ENCODE peak calls at places on chromosomes 12 and 14, in five cellular contexts. F, B, O, S and Q are unnamed samples.

GRCh38 chr14:50059773-50060629 is 56.4 kb downstream of the VCPKMT start:
- DNase-seq in F (no peak), B (no peak), O (no peak), S (no peak), Q (no peak)

GRCh38 chr14:36941783-36942521 is 230.5 kb downstream of the SLC25A21 start:
- DNase-seq in F (peak), B (peak), O (peak), S (peak), Q (no peak)

GRCh38 chr14:36344211-36344610 is 23.8 kb upstream of the MBIP start:
- DNase-seq in F (no peak), B (no peak), O (no peak), S (no peak), Q (no peak)

GRCh38 chr12:124764451-124764850 is 99.2 kb downstream of the SCARB1 start:
- DNase-seq in F (no peak), B (peak), O (no peak), S (peak), Q (no peak)

GRCh38 chr12:124898200-124898950 is 16.1 kb downstream of the UBC start:
- DNase-seq in F (no peak), B (no peak), O (peak), S (no peak), Q (no peak)

GRCh38 chr14:76086636-76087035 is 65.1 kb upstream of the GPATCH2L start:
- DNase-seq in F (no peak), B (no peak), O (no peak), S (no peak), Q (no peak)

GRCh38 chr12:50057000-50057841 is at the start of gene ASIC1:
- DNase-seq in F (peak), B (peak), O (peak), S (peak), Q (no peak)

GRCh38 chr14:79274641-79275366 is 936.5 kb downstream of the DIO2 start:
- DNase-seq in F (no peak), B (no peak), O (no peak), S (no peak), Q (no peak)

GRCh38 chr12:89373772-89374572 is 21.7 kb upstream of the DUSP6 start:
- DNase-seq in F (no peak), B (peak), O (no peak), S (no peak), Q (no peak)

GRCh38 chr12:11508699-11509098 is 113.3 kb upstream of the PRB2 start:
- DNase-seq in F (no peak), B (peak), O (no peak), S (no peak), Q (no peak)

GRCh38 chr12:128817115-128818015 is 6.4 kb downstream of the SLC15A4 start:
- DNase-seq in F (peak), B (peak), O (no peak), S (no peak), Q (peak)

GRCh38 chr12:81759215-81759991 is at the start of gene PPFIA2:
- DNase-seq in F (peak), B (peak), O (no peak), S (peak), Q (no peak)

GRCh38 chr12:58491296-58491695 is 429.0 kb downstream of the LRIG3 start:
- DNase-seq in F (no peak), B (no peak), O (no peak), S (no peak), Q (no peak)

GRCh38 chr12:93889516-93890202 is 212.5 kb downstream of the CRADD start:
- DNase-seq in F (no peak), B (no peak), O (no peak), S (no peak), Q (no peak)

GRCh38 chr14:99684356-99684952 is 356 bp downstream of the CYP46A1 start:
- DNase-seq in F (no peak), B (no peak), O (no peak), S (no peak), Q (no peak)

GRCh38 chr12:122022393-122023338 is 982 bp downstream of the BCL7A start:
- DNase-seq in F (no peak), B (no peak), O (peak), S (peak), Q (no peak)

GRCh38 chr12:46556105-46556559 is 183.6 kb upstream of the SLC38A2 start:
- DNase-seq in F (no peak), B (peak), O (no peak), S (no peak), Q (no peak)

GRCh38 chr12:18296909-18297280 is 35.6 kb downstream of the PIK3C2G start:
- DNase-seq in F (no peak), B (no peak), O (no peak), S (no peak), Q (no peak)

GRCh38 chr12:46386877-46387629 is 14.5 kb upstream of the SLC38A2 start:
- DNase-seq in F (peak), B (peak), O (peak), S (no peak), Q (no peak)

DNA sequence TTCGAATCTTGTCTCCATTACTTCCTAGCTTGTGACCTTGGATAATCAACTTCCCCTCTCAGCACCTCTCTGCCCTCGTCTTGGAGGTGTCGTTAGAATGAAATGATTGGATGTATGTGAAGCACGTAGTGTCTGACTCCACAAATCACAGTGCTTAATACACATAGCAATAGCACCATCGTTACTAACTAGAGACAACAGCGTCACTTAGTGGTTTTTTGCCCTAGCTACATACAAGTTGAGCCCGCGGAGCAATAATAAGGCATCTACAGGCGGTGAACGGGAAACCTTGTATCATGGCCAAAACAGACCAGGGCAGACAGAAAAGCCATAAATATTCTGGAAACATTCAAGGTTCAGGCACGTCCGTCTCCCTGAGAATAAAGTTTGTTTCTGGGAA is 154.9 kb downstream of the ASCL4 start:
- DNase-seq in F (no peak), B (peak), O (no peak), S (no peak), Q (no peak)
- TF ChIP-seq CTCF in F (no peak), B (no peak), O (no peak), S (peak), Q (no peak)

GRCh38 chr12:6771509-6772330 is 600 bp upstream of the LAG3 start:
- DNase-seq in F (no peak), B (no peak), O (no peak), S (no peak), Q (no peak)

GRCh38 chr12:6772729-6773661 is 675 bp downstream of the LAG3 start:
- DNase-seq in F (no peak), B (no peak), O (peak), S (no peak), Q (no peak)

GRCh38 chr12:6773662-6774351 is 1.5 kb downstream of the LAG3 start:
- DNase-seq in F (no peak), B (no peak), O (peak), S (no peak), Q (no peak)

GRCh38 chr12:6771091-6771495 is 1.2 kb upstream of the LAG3 start:
- DNase-seq in F (no peak), B (no peak), O (peak), S (no peak), Q (no peak)

GRCh38 chr12:6772331-6772695 is at the start of gene LAG3:
- DNase-seq in F (peak), B (no peak), O (peak), S (no peak), Q (no peak)
- TF ChIP-seq CTCF in F (no peak), B (no peak), O (no peak), S (no peak), Q (no peak)

GRCh38 chr12:103626498-103626897 is 39.4 kb downstream of the STAB2 start:
- DNase-seq in F (peak), B (no peak), O (no peak), S (no peak), Q (no peak)
- TF ChIP-seq CTCF in F (no peak), B (no peak), O (no peak), S (peak), Q (no peak)

GRCh38 chr12:5872745-5873144 is 72.3 kb downstream of the ANO2 start:
- DNase-seq in F (no peak), B (peak), O (no peak), S (no peak), Q (no peak)
- TF ChIP-seq CTCF in F (no peak), B (peak), O (no peak), S (peak), Q (no peak)